ENCODE peak calls at places on chromosomes 4 and X, in four cellular contexts. W is GM23248, F is OCI-LY7, A is mesenchymal stem cell. Q is an unnamed sample.

GRCh38 chrX:97743014-97743413 is 859.3 kb downstream of the RPA4 start:
- DNase-seq in A (no peak), W (peak), F (peak), Q (no peak)

GRCh38 chrX:15293471-15293870 is 22.0 kb downstream of the ASB11 start:
- DNase-seq in F (no peak), A (no peak), W (no peak), Q (no peak)

GRCh38 chr4:48603366-48604003 is 113.4 kb downstream of the ZAR1 start:
- DNase-seq in W (no peak), A (no peak), F (no peak), Q (no peak)

GRCh38 chrX:151974336-151975227 is at the start of gene GABRE:
- DNase-seq in W (peak), F (no peak), A (peak), Q (peak)

GRCh38 chr4:104896623-104897296 is 249.9 kb upstream of the TET2 start:
- DNase-seq in F (no peak), W (no peak), A (no peak), Q (no peak)

GRCh38 chrX:100408643-100409315 is 1.3 kb downstream of the PCDH19 start:
- DNase-seq in W (no peak), F (no peak), A (no peak), Q (no peak)

GRCh38 chr4:139562067-139562684 is 6.2 kb upstream of the SETD7 start:
- DNase-seq in A (no peak), W (no peak), F (no peak), Q (no peak)

GRCh38 chr4:17066972-17067371 is 168.5 kb upstream of the LDB2 start:
- DNase-seq in A (peak), F (no peak), W (peak), Q (peak)

GRCh38 chr4:139256349-139256748 is 23.7 kb downstream of the MGARP start:
- DNase-seq in W (no peak), A (no peak), F (no peak), Q (peak)

GRCh38 chr4:185235480-185236154 is 26.2 kb downstream of the SNX25 start:
- DNase-seq in W (no peak), A (peak), F (no peak), Q (peak)

GRCh38 chr4:166675411-166675810 is 558.9 kb downstream of the SPOCK3 start:
- DNase-seq in A (peak), F (no peak), W (peak), Q (no peak)

GRCh38 chr4:121720109-121720508 is 23.3 kb upstream of the ANXA5 start:
- DNase-seq in A (no peak), W (peak), F (no peak), Q (peak)

GRCh38 chr4:153418581-153418980 is 47.6 kb upstream of the TMEM131L start:
- DNase-seq in F (peak), A (no peak), W (peak), Q (peak)

GRCh38 chrX:71657267-71657666 is 10.1 kb upstream of the LOC101059915 start:
- DNase-seq in F (no peak), A (no peak), W (peak), Q (no peak)

GRCh38 chr4:174217273-174218126 is 66.0 kb downstream of the FBXO8 start:
- DNase-seq in W (peak), F (no peak), A (peak), Q (peak)

GRCh38 chr4:13966241-13967195 is 339.0 kb upstream of the BOD1L1 start:
- DNase-seq in W (peak), F (no peak), A (peak), Q (peak)

GRCh38 chr4:113064244-113064643 is 14.8 kb downstream of the ANK2 start:
- DNase-seq in F (no peak), W (no peak), A (no peak), Q (peak)

GRCh38 chr4:114302472-114302871 is 296.1 kb upstream of the UGT8 start:
- DNase-seq in F (no peak), A (no peak), W (no peak), Q (peak)

GRCh38 chrX:105460366-105460765 is 239.9 kb upstream of the TEX13A start:
- DNase-seq in W (no peak), A (peak), F (no peak), Q (no peak)

GRCh38 chrX:24676403-24677024 is 17.2 kb upstream of the POLA1 start:
- DNase-seq in F (peak), W (peak), A (peak), Q (peak)

GRCh38 chr4:7941111-7942018 is 1.7 kb upstream of the AFAP1 start:
- DNase-seq in F (no peak), A (peak), W (peak), Q (peak)

GRCh38 chr4:145186719-145187118 is 6.3 kb upstream of the OTUD4 start:
- DNase-seq in A (no peak), F (peak), W (no peak), Q (no peak)

GRCh38 chrX:38052096-38052495 is 45.7 kb downstream of the SYTL5 start:
- DNase-seq in A (peak), W (peak), F (no peak), Q (no peak)

GRCh38 chr4:176794151-176794550 is 1.4 kb upstream of the VEGFC start:
- DNase-seq in W (peak), F (no peak), A (peak), Q (no peak)

GRCh38 chr4:85055558-85055957 is 89.1 kb upstream of the WDFY3 start:
- DNase-seq in F (no peak), A (no peak), W (no peak), Q (no peak)
- H3K4me2 ChIP-seq in F (no peak), A (no peak), W (no peak), Q (no peak)

GRCh38 chrX:129777218-129777768 is 2.5 kb upstream of the SASH3 start:
- DNase-seq in A (no peak), W (no peak), F (peak), Q (no peak)
- H3K4me2 ChIP-seq in A (no peak), W (no peak), F (peak), Q (no peak)

DNA sequence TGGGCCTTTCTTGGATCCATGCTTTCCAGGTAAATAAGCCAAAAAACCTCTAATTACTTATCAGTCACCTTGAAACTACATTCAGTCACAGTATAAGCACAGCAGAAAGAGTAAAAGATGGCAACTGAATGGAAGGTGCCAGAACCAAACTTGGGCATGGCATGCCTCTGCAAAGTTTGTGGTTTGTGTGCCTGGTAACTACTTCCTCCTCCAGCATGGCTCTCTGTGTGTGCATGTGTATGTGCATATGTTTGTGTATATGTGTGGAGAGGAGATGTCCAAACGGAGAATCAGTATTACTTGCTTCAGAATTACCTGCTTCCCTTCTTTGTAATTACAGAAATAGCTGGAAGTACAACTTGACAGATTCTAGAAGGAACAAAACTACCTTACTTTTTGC is 67.5 kb downstream of the AGTR2 start:
- DNase-seq in F (no peak), W (no peak), A (no peak), Q (no peak)
- H3K4me2 ChIP-seq in F (no peak), W (no peak), A (no peak), Q (no peak)

DNA sequence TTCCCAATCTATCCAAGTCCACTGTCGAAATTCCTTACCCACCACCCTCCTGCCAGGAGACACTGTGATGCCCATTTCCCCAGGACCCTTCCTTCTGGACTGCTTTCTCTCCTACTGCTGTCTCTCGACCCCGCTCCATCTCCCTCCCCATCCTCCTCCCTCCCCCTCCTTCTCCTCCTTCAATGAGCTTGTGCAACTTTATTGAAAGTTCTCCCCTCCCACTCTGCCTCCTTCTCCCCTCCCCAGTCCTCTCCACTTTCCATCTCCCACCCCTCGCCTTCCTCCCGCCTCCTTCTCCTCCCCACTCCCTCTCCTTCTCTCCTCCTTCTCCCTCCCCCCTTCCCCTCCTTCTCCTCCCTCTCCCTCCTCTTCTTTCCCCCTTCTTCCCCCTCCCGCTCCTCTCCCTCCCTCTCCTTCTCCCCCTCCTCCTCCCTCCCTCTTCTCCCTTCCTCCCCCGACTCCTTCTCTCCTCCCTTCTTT is 116.6 kb upstream of the FAT1 start:
- DNase-seq in W (no peak), F (no peak), A (no peak), Q (no peak)
- H3K4me2 ChIP-seq in W (peak), F (no peak), A (no peak), Q (no peak)

Q was measured in mesendoderm.